ENCODE peak calls at places on chromosomes 2 and 18, in seven cellular contexts. J is AG04449, D is H9, P is brain microvascular endothelial cell, V is neural crest cell, I is omental fat pad, O is kidney. E is an unnamed sample.

GRCh38 chr18:79819951-79820351 is 22.2 kb downstream of the KCNG2 start:
- DNase-seq in J (no peak), O (no peak), V (no peak), P (no peak), I (no peak), D (no peak), E (no peak)

GRCh38 chr2:98643496-98644100 is 35.2 kb downstream of the UNC50 start:
- DNase-seq in P (no peak), I (no peak), D (no peak), V (no peak), O (no peak), J (no peak), E (no peak)

GRCh38 chr18:10332452-10332851 is 122.0 kb upstream of the APCDD1 start:
- DNase-seq in P (no peak), J (no peak), O (no peak), I (no peak), D (no peak), V (no peak), E (peak; percentile 58)

GRCh38 chr2:171531291-171531690 is 9.0 kb downstream of the CYBRD1 start:
- DNase-seq in O (no peak), V (no peak), D (no peak), J (no peak), I (no peak), P (peak; percentile 84), E (no peak)

GRCh38 chr2:82084679-82085392 is 1780.3 kb upstream of the LRRTM1 start:
- DNase-seq in P (no peak), J (no peak), V (no peak), O (no peak), D (no peak), I (no peak), E (no peak)

GRCh38 chr2:178891265-178891958 is 84.2 kb upstream of the TTN start:
- DNase-seq in O (no peak), D (peak; percentile 64), P (peak; percentile 84), I (peak; percentile 54), J (no peak), V (peak; percentile 69), E (peak; percentile 76)

GRCh38 chr2:234988491-234988890 is 36.7 kb downstream of the SH3BP4 start:
- DNase-seq in D (no peak), P (no peak), V (no peak), J (no peak), O (no peak), I (no peak), E (no peak)

GRCh38 chr2:241307055-241307454 is 8.4 kb downstream of the HDLBP start:
- DNase-seq in J (no peak), O (no peak), P (no peak), V (no peak), I (no peak), D (no peak), E (no peak)

GRCh38 chr2:99430614-99431258 is 59.1 kb downstream of the REV1 start:
- DNase-seq in I (no peak), O (no peak), J (peak; percentile 52), V (no peak), P (no peak), D (no peak), E (no peak)

GRCh38 chr2:16334886-16335605 is 330.6 kb downstream of the CYRIA start:
- DNase-seq in O (no peak), I (no peak), P (no peak), J (no peak), D (no peak), V (no peak), E (peak; percentile 85)

GRCh38 chr18:13279181-13280065 is 60.9 kb downstream of the LDLRAD4 start:
- DNase-seq in I (no peak), D (no peak), J (no peak), V (no peak), P (no peak), O (no peak), E (no peak)

GRCh38 chr18:11327656-11328055 is 178.3 kb upstream of the PIEZO2 start:
- DNase-seq in O (no peak), I (no peak), D (no peak), P (no peak), J (no peak), V (no peak), E (no peak)

GRCh38 chr2:147998203-147998602 is 22.3 kb downstream of the ORC4 start:
- DNase-seq in V (no peak), D (no peak), J (no peak), P (no peak), O (no peak), I (no peak), E (no peak)

GRCh38 chr2:241855245-241855887 is 3.3 kb downstream of the PDCD1 start:
- DNase-seq in D (no peak), P (no peak), O (peak; percentile 74), I (no peak), V (no peak), J (no peak), E (no peak)

GRCh38 chr2:212667751-212668316 is 129.2 kb upstream of the ERBB4 start:
- DNase-seq in D (no peak), O (no peak), V (no peak), P (no peak), I (no peak), J (no peak), E (no peak)

GRCh38 chr18:493974-494601 is 6.4 kb downstream of the COLEC12 start:
- DNase-seq in J (no peak), P (no peak), O (no peak), I (no peak), V (no peak), D (no peak), E (no peak)

GRCh38 chr2:141063410-141063809 is 1067.4 kb downstream of the LRP1B start:
- DNase-seq in P (no peak), D (no peak), O (no peak), J (no peak), I (no peak), V (no peak), E (no peak)

GRCh38 chr18:2908946-2909335 is 62.1 kb downstream of the EMILIN2 start:
- DNase-seq in O (no peak), J (no peak), V (no peak), P (no peak), I (no peak), D (no peak), E (no peak)

GRCh38 chr18:2905802-2906521 is 59.2 kb downstream of the EMILIN2 start:
- DNase-seq in O (peak; percentile 94), D (peak; percentile 64), P (no peak), I (no peak), V (peak; percentile 43), J (no peak), E (no peak)

GRCh38 chr18:2908166-2908945 is 61.5 kb downstream of the EMILIN2 start:
- DNase-seq in V (no peak), O (no peak), D (no peak), I (no peak), J (no peak), P (no peak), E (no peak)

GRCh38 chr18:2907459-2908145 is 60.8 kb downstream of the EMILIN2 start:
- DNase-seq in P (no peak), D (no peak), J (no peak), V (no peak), O (no peak), I (no peak), E (no peak)

GRCh38 chr18:2906522-2907458 is 60.0 kb downstream of the EMILIN2 start:
- DNase-seq in D (peak; percentile 46), O (peak; percentile 85), P (no peak), J (no peak), I (no peak), V (peak; percentile 23), E (no peak)
- TF ChIP-seq CTCF in D (peak; percentile 52), O (no peak), P (peak; percentile 47), J (peak; percentile 42), I (no peak), V (peak; percentile 36), E (peak; percentile 14)

DNA sequence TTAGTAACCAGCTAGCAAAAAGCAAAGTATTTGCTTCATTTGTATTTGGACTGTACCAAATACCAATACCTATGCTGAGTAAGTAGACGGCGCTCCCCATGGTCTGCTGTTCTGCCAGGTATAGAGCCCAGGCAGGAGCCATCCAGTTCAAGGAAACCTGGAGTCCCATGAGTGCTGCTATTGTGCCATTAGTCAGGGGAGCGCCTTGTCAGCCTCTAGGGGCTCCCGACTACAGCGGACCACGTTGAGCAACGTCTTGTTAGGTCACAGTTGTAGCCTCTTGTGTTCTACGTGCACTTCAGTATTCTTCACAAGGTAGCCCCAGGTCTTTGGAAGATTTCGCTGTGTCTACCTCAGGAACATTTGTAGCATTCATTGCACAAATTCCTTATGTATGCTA is 21.6 kb upstream of the SLC9A2 start:
- DNase-seq in V (no peak), J (no peak), P (no peak), I (no peak), O (no peak), D (peak; percentile 54), E (no peak)
- TF ChIP-seq CTCF in V (no peak), J (no peak), P (no peak), I (no peak), O (no peak), D (peak; percentile 38), E (no peak)

DNA sequence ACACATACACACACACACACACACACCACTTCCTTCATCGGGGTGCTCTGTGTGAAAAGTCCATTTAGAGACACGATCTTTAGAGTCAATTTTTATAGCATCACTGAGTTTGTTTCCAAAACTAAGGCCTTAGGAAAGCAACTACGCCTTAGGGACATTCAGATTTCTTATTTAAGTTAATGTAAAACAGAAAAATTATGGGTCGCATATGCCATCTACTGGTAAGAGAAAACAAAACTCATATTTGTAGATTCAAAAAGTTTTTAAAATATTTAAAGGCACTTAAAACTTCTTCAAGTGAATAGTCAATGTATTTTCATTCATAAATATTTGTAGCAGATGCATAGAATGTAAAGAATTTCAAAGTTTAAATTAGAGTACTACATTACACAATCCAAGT is 166.2 kb downstream of the ATAD2B start:
- DNase-seq in I (no peak), V (no peak), D (no peak), J (no peak), P (no peak), O (no peak), E (no peak)
- TF ChIP-seq CTCF in I (no peak), V (peak; percentile 62), D (peak; percentile 43), J (no peak), P (no peak), O (no peak), E (no peak)

GRCh38 chr2:9473308-9473984 is 905 bp upstream of the IAH1 start:
- DNase-seq in P (no peak), O (no peak), I (no peak), J (no peak), D (peak; percentile 87), V (no peak), E (no peak)
- TF ChIP-seq CTCF in P (peak; percentile 29), O (no peak), I (no peak), J (no peak), D (peak; percentile 44), V (peak; percentile 49), E (no peak)

DNA sequence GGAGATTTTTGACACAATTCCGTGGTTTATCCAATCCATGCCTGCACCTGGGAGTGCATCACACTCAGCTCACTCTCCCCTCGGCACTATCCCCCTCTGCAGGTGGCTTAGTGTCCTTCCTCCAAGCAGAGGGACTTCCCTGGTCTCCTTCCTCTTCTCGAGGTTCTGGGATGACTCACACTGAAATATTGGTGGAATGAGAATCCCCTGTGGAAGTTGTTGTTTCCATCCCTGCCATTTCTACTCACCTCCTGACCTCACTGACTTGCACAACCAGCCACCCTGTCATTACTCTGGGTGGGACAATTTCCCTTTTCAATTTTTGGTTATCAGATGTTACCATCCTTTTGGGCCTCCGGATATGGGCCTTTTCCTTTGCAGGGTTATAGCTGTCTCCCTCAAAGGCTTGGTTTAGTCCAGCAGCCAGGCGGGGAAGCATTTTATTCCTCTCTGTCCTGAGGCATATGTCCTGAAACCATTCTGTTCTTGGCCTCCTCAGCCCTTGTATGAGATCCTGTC is 59.9 kb downstream of the PTPRM start:
- DNase-seq in J (no peak), V (no peak), O (no peak), D (no peak), P (peak; percentile 51), I (no peak), E (no peak)
- TF ChIP-seq CTCF in J (peak; percentile 23), V (no peak), O (no peak), D (peak; percentile 48), P (peak; percentile 65), I (no peak), E (no peak)

GRCh38 chr18:59402432-59403090 is 43.5 kb upstream of the LMAN1 start:
- DNase-seq in I (no peak), J (peak; percentile 17), P (peak; percentile 59), V (peak; percentile 82), D (peak; percentile 96), O (peak; percentile 84), E (peak; percentile 98)
- TF ChIP-seq CTCF in I (no peak), J (peak; percentile 97), P (peak; percentile 98), V (peak; percentile 95), D (peak; percentile 99), O (peak; percentile 87), E (peak; percentile 97)

E was measured in WERI-Rb-1.